ENCODE peak calls at places on chromosome 15, in four cellular contexts. A, R, X and V are unnamed samples. For H3K4me1, the result is how much of the 10 kb centered on the place peaks cover.

GRCh38 chr15:77034620-77035467 is 36.1 kb downstream of the TSPAN3 start:
- DNase-seq in A (peak), R (no peak), X (no peak), V (no peak)

GRCh38 chr15:57509121-57509520 is 82.6 kb upstream of the MYZAP start:
- DNase-seq in A (no peak), R (no peak), X (no peak), V (no peak)

GRCh38 chr15:51759557-51760070 is 8.2 kb downstream of the TMOD2 start:
- DNase-seq in A (peak), R (peak), X (no peak), V (no peak)

GRCh38 chr15:58415636-58416035 is 16.2 kb upstream of the LIPC start:
- DNase-seq in A (no peak), R (no peak), X (no peak), V (no peak)

GRCh38 chr15:70248116-70249025 is 150.7 kb upstream of the TLE3 start:
- DNase-seq in A (no peak), R (no peak), X (no peak), V (no peak)

GRCh38 chr15:67902579-67902979 is 62.7 kb upstream of the RNU6-1 start:
- DNase-seq in A (no peak), R (no peak), X (no peak), V (no peak)

GRCh38 chr15:91116379-91117067 is 16.5 kb downstream of the SV2B start:
- DNase-seq in A (no peak), R (peak), X (no peak), V (no peak)

GRCh38 chr15:83068054-83068453 is 1.0 kb upstream of the BTBD1 start:
- DNase-seq in A (no peak), R (no peak), X (no peak), V (no peak)

GRCh38 chr15:35784745-35785144 is 238.8 kb upstream of the DPH6 start:
- DNase-seq in A (no peak), R (no peak), X (no peak), V (no peak)

GRCh38 chr15:34708422-34708821 is 46.4 kb downstream of the GJD2 start:
- DNase-seq in A (peak), R (peak), X (peak), V (peak)

GRCh38 chr15:100902436-100903190 is 16.5 kb upstream of the LRRK1 start:
- DNase-seq in A (no peak), R (peak), X (no peak), V (no peak)

GRCh38 chr15:35693286-35693685 is 147.3 kb upstream of the DPH6 start:
- DNase-seq in A (no peak), R (no peak), X (no peak), V (no peak)

GRCh38 chr15:63818191-63818590 is 15.6 kb downstream of the HERC1 start:
- DNase-seq in A (peak), R (no peak), X (no peak), V (no peak)

GRCh38 chr15:101501703-101502373 is 12.3 kb upstream of the PCSK6 start:
- DNase-seq in A (peak), R (peak), X (peak), V (no peak)

GRCh38 chr15:66896611-66897010 is 168.8 kb upstream of the SMAD3 start:
- DNase-seq in A (no peak), R (no peak), X (no peak), V (no peak)

GRCh38 chr15:32787949-32788348 is 70.1 kb downstream of the GREM1 start:
- DNase-seq in A (no peak), R (peak), X (no peak), V (no peak)

GRCh38 chr15:32794973-32795372 is 77.2 kb downstream of the GREM1 start:
- DNase-seq in A (no peak), R (peak), X (no peak), V (no peak)

GRCh38 chr15:32786906-32787305 is 69.1 kb downstream of the GREM1 start:
- DNase-seq in A (no peak), R (no peak), X (no peak), V (no peak)

GRCh38 chr15:32784571-32784970 is 66.8 kb downstream of the GREM1 start:
- DNase-seq in A (no peak), R (no peak), X (no peak), V (no peak)

GRCh38 chr15:32790352-32790999 is 72.7 kb downstream of the GREM1 start:
- DNase-seq in A (no peak), R (peak), X (no peak), V (no peak)
- TF ChIP-seq TCF7L2 in A (no peak), R (no peak), X (no peak), V (no peak)

DNA sequence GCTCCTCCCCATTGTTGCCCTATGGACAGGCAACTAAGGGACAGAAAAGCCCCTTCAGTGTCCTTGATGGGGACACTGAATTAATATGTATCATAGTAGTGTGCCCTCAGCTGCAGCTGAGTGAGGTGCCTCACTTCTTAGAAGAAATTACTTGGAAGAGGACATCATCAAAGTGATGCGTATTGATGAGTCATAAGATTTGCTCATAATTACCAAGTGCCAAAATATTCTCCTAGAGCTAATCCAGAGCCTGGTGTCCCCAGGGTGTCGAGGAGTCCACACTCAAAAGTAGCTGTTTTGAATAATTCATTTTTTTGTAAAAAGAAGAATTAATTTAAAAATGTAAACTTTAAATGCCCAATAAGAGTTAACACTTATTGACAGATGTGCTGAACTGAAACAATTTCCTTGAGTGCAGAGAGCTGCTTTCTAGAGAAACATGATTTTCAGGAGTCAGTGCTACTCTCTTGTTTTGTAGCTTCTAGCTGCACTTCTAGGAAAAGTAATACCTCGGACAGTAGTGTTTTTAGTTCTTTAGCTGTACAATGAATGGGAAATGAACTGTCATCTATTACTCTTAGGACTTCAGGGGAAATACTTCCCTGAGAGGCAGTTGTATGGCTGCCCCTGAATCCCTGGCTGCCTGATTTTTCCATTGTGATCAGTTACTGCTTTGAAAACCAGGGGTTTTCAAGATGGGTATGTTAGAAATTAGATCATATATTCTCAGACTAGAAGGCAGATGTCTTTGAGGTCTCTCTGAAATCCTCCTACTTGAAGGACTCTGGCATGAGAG is 200.5 kb upstream of the SEMA6D start:
- DNase-seq in A (no peak), R (no peak), X (no peak), V (no peak)
- H3K4me1 ChIP-seq in A (under half), R (under half), X (under half), V (under half)

DNA sequence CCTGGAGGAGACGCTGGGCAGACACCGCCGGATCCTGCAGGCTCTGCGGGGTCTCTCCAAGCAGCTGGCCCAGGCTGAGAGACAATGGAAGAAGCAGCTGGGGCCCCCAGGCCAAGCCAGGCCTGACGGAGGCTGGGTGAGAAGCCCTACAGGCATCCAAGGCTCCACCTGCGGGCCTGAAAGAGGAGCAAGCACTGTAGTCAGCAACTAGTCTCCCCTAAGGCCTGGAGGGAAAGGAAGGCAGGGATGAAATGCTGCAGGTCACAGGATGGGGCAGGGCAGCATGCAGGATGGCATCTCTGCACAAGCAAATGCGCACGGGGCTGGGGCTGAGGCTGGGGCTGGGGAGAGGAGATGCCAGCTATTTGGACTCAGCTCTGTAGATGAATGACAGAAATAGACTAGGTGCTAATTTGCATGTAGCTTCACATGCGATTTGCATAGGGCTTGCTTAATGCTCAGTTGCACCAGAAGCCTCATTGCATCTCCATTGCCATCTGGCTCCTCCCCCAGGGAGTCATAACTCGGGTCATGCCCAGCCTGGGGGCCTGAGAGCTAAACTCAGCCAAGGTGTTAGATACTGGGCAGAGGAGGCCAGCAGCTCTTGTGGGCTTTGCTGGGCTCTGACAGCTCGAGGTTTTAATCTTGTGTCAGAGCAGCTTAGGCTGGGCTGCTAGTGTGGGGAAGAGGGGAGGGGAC is 5.2 kb upstream of the CPLX3 start:
- DNase-seq in A (no peak), R (no peak), X (no peak), V (no peak)
- TF ChIP-seq CTCF in A (no peak), R (no peak), X (no peak), V (no peak)

DNA sequence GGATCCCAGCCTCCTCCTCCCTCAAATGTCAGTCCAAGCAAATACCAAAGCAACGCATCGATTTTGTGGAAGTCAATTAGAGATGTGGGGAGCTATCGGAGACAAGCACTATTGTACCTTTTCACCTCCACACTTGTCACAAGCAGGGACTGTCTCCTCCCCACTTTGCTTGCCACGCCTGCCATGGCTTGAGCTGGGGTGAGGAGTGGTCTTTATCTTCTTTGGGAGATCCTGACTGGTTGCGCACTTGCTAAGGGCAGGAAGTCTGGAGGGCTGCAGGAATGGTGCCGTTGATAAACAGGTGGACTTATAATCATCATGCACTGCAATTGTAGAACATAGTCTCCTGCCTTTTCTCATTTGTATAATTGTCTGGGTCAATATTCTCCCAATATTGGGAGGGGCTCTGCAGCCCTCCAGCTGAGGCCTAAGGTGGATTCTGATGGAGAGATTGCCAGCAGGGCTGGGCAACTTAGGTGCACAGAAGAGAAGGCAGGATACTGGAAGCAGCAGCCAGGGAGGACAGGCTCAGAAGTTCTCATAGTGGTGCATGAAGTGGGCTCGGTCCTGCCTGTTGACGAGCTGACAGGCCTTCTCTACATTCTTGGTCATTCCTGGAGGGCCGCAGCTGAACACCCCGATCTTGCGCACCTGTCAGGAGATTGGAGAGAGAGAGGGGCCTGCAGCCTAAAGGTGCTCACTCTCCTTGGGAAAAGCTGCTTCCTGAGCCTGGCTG is 20.2 kb downstream of the DUOX2 start:
- DNase-seq in A (no peak), R (no peak), X (no peak), V (no peak)
- TF ChIP-seq TCF7L2 in A (no peak), R (no peak), X (no peak), V (no peak)

GRCh38 chr15:98713585-98714001 is 65.3 kb downstream of the IGF1R start:
- DNase-seq in A (no peak), R (no peak), X (no peak), V (no peak)

GRCh38 chr15:98715401-98715800 is 67.1 kb downstream of the IGF1R start:
- DNase-seq in A (no peak), R (no peak), X (no peak), V (no peak)

GRCh38 chr15:98714906-98715305 is 66.6 kb downstream of the IGF1R start:
- DNase-seq in A (no peak), R (no peak), X (no peak), V (no peak)

GRCh38 chr15:98717942-98718341 is 69.6 kb downstream of the IGF1R start:
- DNase-seq in A (no peak), R (no peak), X (no peak), V (no peak)

DNA sequence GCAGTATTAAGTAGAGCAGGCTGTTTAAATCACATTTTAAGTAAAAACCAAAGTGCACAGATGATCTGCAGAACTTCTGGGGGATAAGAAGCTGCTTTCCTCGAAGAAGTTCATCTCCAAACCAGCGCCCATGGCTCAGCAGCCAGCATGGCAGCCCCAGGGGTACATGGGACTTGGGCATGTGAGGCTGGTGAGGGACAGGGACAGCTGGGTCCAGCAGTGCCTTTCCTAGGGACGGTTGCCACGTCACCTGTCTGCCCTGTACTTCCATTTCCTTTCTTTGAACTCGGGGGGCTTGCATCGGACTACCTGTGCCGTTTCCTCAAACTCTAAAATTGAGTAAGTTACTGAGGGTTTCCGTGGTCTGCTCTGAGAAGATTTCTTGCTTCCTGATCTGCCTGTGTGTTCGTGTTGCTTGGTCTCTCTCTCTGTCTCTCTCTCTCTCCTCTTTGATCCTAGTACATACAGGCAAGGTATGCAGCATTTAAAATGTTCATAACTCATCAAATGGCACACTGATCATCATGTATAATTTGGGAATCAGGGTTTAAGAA is 67.6 kb downstream of the IGF1R start:
- DNase-seq in A (no peak), R (no peak), X (no peak), V (no peak)
- H3K4me1 ChIP-seq in A (under half), R (half or more), X (under half), V (half or more)

DNA sequence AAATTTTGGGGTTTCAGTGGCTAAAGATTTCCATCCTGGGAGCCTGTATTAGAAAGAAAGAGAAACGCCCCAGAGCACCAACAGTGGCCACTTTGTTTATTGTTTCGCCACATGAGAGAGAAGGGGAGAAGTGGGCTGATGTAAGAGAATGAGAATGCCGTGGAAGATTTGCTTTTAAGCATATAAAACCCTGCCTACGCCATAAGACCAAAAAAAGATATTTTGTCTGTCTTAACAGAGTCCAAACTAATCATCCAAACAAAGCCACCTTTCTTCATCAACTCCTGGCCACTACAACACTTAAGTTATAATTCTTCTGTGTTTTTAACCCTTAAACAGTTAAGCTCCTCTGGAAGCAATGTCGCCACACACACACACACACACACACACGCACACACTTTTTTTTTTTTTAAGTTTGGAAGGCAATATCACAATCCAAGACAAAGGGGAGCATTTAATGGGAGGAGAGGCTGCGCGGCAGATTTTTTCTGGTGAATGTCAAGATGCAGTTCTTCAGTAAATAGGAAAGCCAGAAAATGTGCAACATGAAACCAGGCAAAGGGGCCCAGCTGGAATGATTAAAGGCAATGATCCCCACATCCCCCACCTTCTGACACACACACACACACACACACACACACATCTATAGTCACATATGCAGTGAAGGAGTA is 19.3 kb downstream of the EID1 start:
- DNase-seq in A (peak), R (no peak), X (no peak), V (no peak)
- TF ChIP-seq CTCF in A (no peak), R (no peak), X (no peak), V (no peak)

DNA sequence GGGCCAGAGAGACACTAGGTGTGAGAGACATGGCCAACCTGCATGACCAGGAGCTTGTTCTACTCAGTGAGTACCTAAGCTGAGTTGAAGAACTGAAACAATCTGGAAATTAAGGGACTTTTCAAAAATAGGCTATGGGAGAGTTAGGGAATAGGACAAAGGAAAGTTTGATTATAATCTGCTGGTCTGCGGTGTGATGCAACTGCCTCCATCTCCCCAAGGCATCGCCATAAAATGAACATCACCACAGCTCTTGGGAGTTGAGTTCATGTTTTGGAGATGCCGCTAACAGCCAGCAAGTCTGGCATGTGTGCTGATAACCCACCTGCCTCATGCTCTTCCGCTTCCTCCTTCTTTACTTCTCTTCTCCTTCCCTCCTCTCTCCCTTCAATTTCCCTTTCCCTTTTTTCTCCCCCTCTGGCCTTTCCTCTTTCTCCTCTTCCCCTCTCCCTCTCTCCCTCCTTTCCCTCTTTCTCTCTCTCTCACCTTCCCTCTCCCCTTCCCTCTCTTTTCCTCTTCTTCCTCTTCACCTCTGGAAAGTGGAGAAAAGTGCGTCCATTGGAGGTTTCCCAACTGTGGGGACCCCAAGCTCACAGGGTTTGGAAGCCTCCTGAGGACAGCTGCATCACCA is 39.1 kb upstream of the GLCE start:
- DNase-seq in A (no peak), R (no peak), X (no peak), V (no peak)
- TF ChIP-seq TCF7L2 in A (no peak), R (no peak), X (no peak), V (no peak)

DNA sequence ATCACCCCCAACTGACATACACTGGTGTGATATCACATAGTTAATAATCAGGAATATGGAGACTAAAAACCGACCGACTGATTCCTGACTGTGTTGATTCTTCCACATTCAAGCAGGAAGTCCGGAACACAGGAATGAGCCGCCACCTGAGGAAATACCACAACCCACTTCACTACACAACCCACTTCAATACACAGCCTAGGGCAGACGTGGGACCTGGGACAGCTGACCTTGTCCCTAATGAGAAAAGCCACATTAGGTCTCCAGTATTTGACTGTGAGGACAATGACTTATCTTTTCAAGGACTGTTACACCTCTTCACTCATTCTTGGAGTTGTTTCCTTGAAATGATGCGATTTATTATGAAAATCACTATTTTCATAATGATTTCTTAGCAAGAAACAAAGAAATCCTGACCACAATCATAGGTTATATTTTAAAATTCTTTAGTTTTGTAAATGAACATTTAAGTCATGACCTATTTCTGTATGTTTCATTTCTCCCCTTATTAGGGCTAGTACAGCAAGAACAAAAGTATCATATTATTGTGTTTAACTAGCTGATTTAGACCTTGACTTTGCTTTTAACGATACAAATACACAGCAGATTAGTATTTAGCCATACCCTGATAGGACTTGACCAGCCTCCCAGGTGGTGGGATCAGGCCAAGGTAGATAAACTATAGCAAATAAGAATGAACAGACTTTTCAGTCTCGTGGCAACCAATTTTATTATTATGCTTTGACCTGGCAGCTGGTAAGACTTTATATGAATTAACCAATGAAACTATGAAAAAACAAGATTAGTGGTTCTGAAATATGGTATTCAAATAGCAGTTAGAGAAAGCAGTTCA is 6.1 kb downstream of the RAB27A start:
- DNase-seq in A (no peak), R (no peak), X (no peak), V (no peak)
- H3K4me1 ChIP-seq in A (half or more), R (under half), X (under half), V (under half)